ENCODE peak calls at places on chromosome 2, in ten cellular contexts. One of them, this sample, is unnamed.

GRCh38 chr2:127226520-127227263 is 6.6 kb upstream of the CYP27C1 start:
- DNase-seq in mammary epithelial cell: peak
- DNase-seq in H1: no peak
- DNase-seq in nephron progenitor cell: no peak
- DNase-seq in psoas muscle: no peak
- DNase-seq in HCT116: peak
- DNase-seq in tibial nerve: no peak
- DNase-seq in prostate gland: peak
- DNase-seq in RWPE1: peak
- DNase-seq in lung: peak
- DNase-seq in this sample: peak

GRCh38 chr2:121903037-121903689 is 147.7 kb downstream of the TSN start:
- DNase-seq in HCT116: no peak
- DNase-seq in lung: no peak
- DNase-seq in psoas muscle: no peak
- DNase-seq in mammary epithelial cell: no peak
- DNase-seq in tibial nerve: no peak
- DNase-seq in nephron progenitor cell: no peak
- DNase-seq in prostate gland: no peak
- DNase-seq in RWPE1: no peak
- DNase-seq in H1: no peak
- DNase-seq in this sample: no peak

GRCh38 chr2:201930831-201931230 is 102.8 kb upstream of the FZD7 start:
- DNase-seq in RWPE1: no peak
- DNase-seq in lung: no peak
- DNase-seq in nephron progenitor cell: no peak
- DNase-seq in tibial nerve: no peak
- DNase-seq in prostate gland: no peak
- DNase-seq in mammary epithelial cell: no peak
- DNase-seq in psoas muscle: no peak
- DNase-seq in H1: no peak
- DNase-seq in HCT116: no peak
- DNase-seq in this sample: no peak

GRCh38 chr2:31138037-31138962 is at the start of gene GALNT14:
- DNase-seq in nephron progenitor cell: peak
- DNase-seq in H1: peak
- DNase-seq in tibial nerve: no peak
- DNase-seq in mammary epithelial cell: peak
- DNase-seq in HCT116: no peak
- DNase-seq in lung: peak
- DNase-seq in RWPE1: peak
- DNase-seq in prostate gland: peak
- DNase-seq in psoas muscle: peak
- DNase-seq in this sample: peak

GRCh38 chr2:30664761-30665358 is 142.4 kb downstream of the CAPN13 start:
- DNase-seq in tibial nerve: no peak
- DNase-seq in prostate gland: no peak
- DNase-seq in lung: peak
- DNase-seq in psoas muscle: no peak
- DNase-seq in HCT116: peak
- DNase-seq in H1: no peak
- DNase-seq in RWPE1: peak
- DNase-seq in nephron progenitor cell: no peak
- DNase-seq in mammary epithelial cell: peak
- DNase-seq in this sample: peak

GRCh38 chr2:183224933-183225332 is 100.7 kb downstream of the NUP35 start:
- DNase-seq in HCT116: no peak
- DNase-seq in nephron progenitor cell: no peak
- DNase-seq in psoas muscle: no peak
- DNase-seq in RWPE1: no peak
- DNase-seq in prostate gland: no peak
- DNase-seq in tibial nerve: no peak
- DNase-seq in mammary epithelial cell: no peak
- DNase-seq in H1: no peak
- DNase-seq in lung: no peak
- DNase-seq in this sample: no peak

GRCh38 chr2:27891063-27891819 is 712 bp downstream of the BABAM2 start:
- DNase-seq in lung: peak
- DNase-seq in HCT116: peak
- DNase-seq in tibial nerve: peak
- DNase-seq in mammary epithelial cell: peak
- DNase-seq in nephron progenitor cell: peak
- DNase-seq in RWPE1: peak
- DNase-seq in H1: peak
- DNase-seq in prostate gland: peak
- DNase-seq in psoas muscle: peak
- DNase-seq in this sample: peak

GRCh38 chr2:205776139-205776538 is 93.8 kb downstream of the NRP2 start:
- DNase-seq in mammary epithelial cell: no peak
- DNase-seq in psoas muscle: peak
- DNase-seq in RWPE1: no peak
- DNase-seq in H1: peak
- DNase-seq in nephron progenitor cell: peak
- DNase-seq in prostate gland: no peak
- DNase-seq in lung: peak
- DNase-seq in HCT116: peak
- DNase-seq in tibial nerve: no peak
- DNase-seq in this sample: peak

GRCh38 chr2:119431155-119431975 is at the start of gene TMEM37:
- DNase-seq in H1: peak
- DNase-seq in RWPE1: peak
- DNase-seq in psoas muscle: peak
- DNase-seq in HCT116: peak
- DNase-seq in prostate gland: no peak
- DNase-seq in mammary epithelial cell: peak
- DNase-seq in nephron progenitor cell: peak
- DNase-seq in tibial nerve: no peak
- DNase-seq in lung: peak
- DNase-seq in this sample: peak

GRCh38 chr2:46302005-46302696 is 4.9 kb downstream of the EPAS1 start:
- DNase-seq in prostate gland: no peak
- DNase-seq in H1: no peak
- DNase-seq in lung: no peak
- DNase-seq in RWPE1: no peak
- DNase-seq in mammary epithelial cell: no peak
- DNase-seq in tibial nerve: no peak
- DNase-seq in HCT116: no peak
- DNase-seq in nephron progenitor cell: no peak
- DNase-seq in psoas muscle: no peak
- DNase-seq in this sample: no peak

GRCh38 chr2:46299365-46300263 is 2.4 kb downstream of the EPAS1 start:
- DNase-seq in H1: no peak
- DNase-seq in prostate gland: peak
- DNase-seq in lung: peak
- DNase-seq in psoas muscle: peak
- DNase-seq in HCT116: no peak
- DNase-seq in RWPE1: peak
- DNase-seq in mammary epithelial cell: peak
- DNase-seq in nephron progenitor cell: peak
- DNase-seq in tibial nerve: peak
- DNase-seq in this sample: peak

GRCh38 chr2:46298522-46299351 is 1.5 kb downstream of the EPAS1 start:
- DNase-seq in tibial nerve: peak
- DNase-seq in lung: peak
- DNase-seq in RWPE1: peak
- DNase-seq in prostate gland: no peak
- DNase-seq in HCT116: no peak
- DNase-seq in mammary epithelial cell: peak
- DNase-seq in H1: no peak
- DNase-seq in psoas muscle: peak
- DNase-seq in nephron progenitor cell: peak
- DNase-seq in this sample: peak

GRCh38 chr2:46298272-46298521 is 990 bp downstream of the EPAS1 start:
- DNase-seq in lung: no peak
- DNase-seq in prostate gland: no peak
- DNase-seq in tibial nerve: no peak
- DNase-seq in nephron progenitor cell: peak
- DNase-seq in HCT116: no peak
- DNase-seq in psoas muscle: no peak
- DNase-seq in RWPE1: no peak
- DNase-seq in mammary epithelial cell: no peak
- DNase-seq in H1: no peak
- DNase-seq in this sample: no peak

GRCh38 chr2:46300406-46300832 is 3.2 kb downstream of the EPAS1 start:
- DNase-seq in H1: no peak
- DNase-seq in RWPE1: no peak
- DNase-seq in lung: no peak
- DNase-seq in nephron progenitor cell: no peak
- DNase-seq in prostate gland: no peak
- DNase-seq in psoas muscle: no peak
- DNase-seq in mammary epithelial cell: no peak
- DNase-seq in tibial nerve: no peak
- DNase-seq in HCT116: no peak
- DNase-seq in this sample: no peak
- TF ChIP-seq CTCF in H1: no peak
- TF ChIP-seq CTCF in RWPE1: no peak
- TF ChIP-seq CTCF in lung: no peak
- TF ChIP-seq CTCF in nephron progenitor cell: no peak
- TF ChIP-seq CTCF in prostate gland: no peak
- TF ChIP-seq CTCF in psoas muscle: no peak
- TF ChIP-seq CTCF in mammary epithelial cell: no peak
- TF ChIP-seq CTCF in tibial nerve: no peak
- TF ChIP-seq CTCF in HCT116: no peak
- TF ChIP-seq CTCF in this sample: no peak

GRCh38 chr2:107669335-107669734 is 157.4 kb upstream of the RGPD4 start:
- DNase-seq in RWPE1: peak
- DNase-seq in H1: no peak
- DNase-seq in prostate gland: no peak
- DNase-seq in lung: no peak
- DNase-seq in HCT116: no peak
- DNase-seq in nephron progenitor cell: no peak
- DNase-seq in psoas muscle: no peak
- DNase-seq in mammary epithelial cell: no peak
- DNase-seq in tibial nerve: no peak
- DNase-seq in this sample: peak
- TF ChIP-seq CTCF in RWPE1: peak
- TF ChIP-seq CTCF in H1: no peak
- TF ChIP-seq CTCF in prostate gland: no peak
- TF ChIP-seq CTCF in lung: no peak
- TF ChIP-seq CTCF in HCT116: no peak
- TF ChIP-seq CTCF in nephron progenitor cell: peak
- TF ChIP-seq CTCF in psoas muscle: no peak
- TF ChIP-seq CTCF in mammary epithelial cell: peak
- TF ChIP-seq CTCF in tibial nerve: no peak
- TF ChIP-seq CTCF in this sample: peak

DNA sequence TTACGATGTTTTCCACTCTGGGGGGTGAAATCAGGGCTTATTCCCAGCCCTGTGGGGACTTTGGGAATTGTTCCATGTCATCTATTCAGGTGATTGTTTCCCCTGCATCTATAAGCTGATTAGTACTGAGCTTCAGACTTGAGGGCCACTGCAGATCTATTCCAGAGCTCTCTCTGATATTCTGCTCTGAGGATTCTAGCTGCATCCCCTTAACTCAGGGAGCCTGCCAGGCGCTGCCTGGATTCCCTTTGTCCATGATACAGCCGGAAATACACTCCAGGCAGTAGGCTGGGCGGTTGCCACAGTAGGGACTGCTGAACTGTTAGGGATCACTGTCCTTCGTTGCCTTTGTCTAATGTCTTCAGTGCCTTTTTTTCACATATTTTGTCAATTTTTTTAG is 31.3 kb downstream of the PTRHD1 start:
- DNase-seq in prostate gland: no peak
- DNase-seq in RWPE1: no peak
- DNase-seq in tibial nerve: no peak
- DNase-seq in mammary epithelial cell: no peak
- DNase-seq in HCT116: no peak
- DNase-seq in nephron progenitor cell: no peak
- DNase-seq in H1: no peak
- DNase-seq in lung: no peak
- DNase-seq in psoas muscle: no peak
- DNase-seq in this sample: no peak
- TF ChIP-seq CTCF in prostate gland: no peak
- TF ChIP-seq CTCF in RWPE1: no peak
- TF ChIP-seq CTCF in tibial nerve: no peak
- TF ChIP-seq CTCF in mammary epithelial cell: no peak
- TF ChIP-seq CTCF in HCT116: no peak
- TF ChIP-seq CTCF in nephron progenitor cell: no peak
- TF ChIP-seq CTCF in H1: no peak
- TF ChIP-seq CTCF in lung: no peak
- TF ChIP-seq CTCF in psoas muscle: no peak
- TF ChIP-seq CTCF in this sample: no peak

GRCh38 chr2:174180837-174181236 is 67.5 kb downstream of the OLA1 start:
- DNase-seq in H1: no peak
- DNase-seq in HCT116: no peak
- DNase-seq in RWPE1: no peak
- DNase-seq in lung: no peak
- DNase-seq in tibial nerve: no peak
- DNase-seq in prostate gland: no peak
- DNase-seq in mammary epithelial cell: no peak
- DNase-seq in psoas muscle: no peak
- DNase-seq in nephron progenitor cell: no peak
- DNase-seq in this sample: no peak

GRCh38 chr2:174184504-174184903 is 63.8 kb downstream of the OLA1 start:
- DNase-seq in HCT116: no peak
- DNase-seq in tibial nerve: no peak
- DNase-seq in H1: no peak
- DNase-seq in RWPE1: no peak
- DNase-seq in lung: no peak
- DNase-seq in mammary epithelial cell: no peak
- DNase-seq in prostate gland: no peak
- DNase-seq in nephron progenitor cell: no peak
- DNase-seq in psoas muscle: no peak
- DNase-seq in this sample: no peak

GRCh38 chr2:174181368-174181767 is 67.0 kb downstream of the OLA1 start:
- DNase-seq in RWPE1: no peak
- DNase-seq in psoas muscle: no peak
- DNase-seq in H1: no peak
- DNase-seq in HCT116: no peak
- DNase-seq in prostate gland: no peak
- DNase-seq in mammary epithelial cell: no peak
- DNase-seq in lung: no peak
- DNase-seq in tibial nerve: no peak
- DNase-seq in nephron progenitor cell: no peak
- DNase-seq in this sample: no peak

GRCh38 chr2:174183076-174183475 is 65.3 kb downstream of the OLA1 start:
- DNase-seq in tibial nerve: no peak
- DNase-seq in RWPE1: no peak
- DNase-seq in nephron progenitor cell: no peak
- DNase-seq in psoas muscle: no peak
- DNase-seq in HCT116: no peak
- DNase-seq in prostate gland: no peak
- DNase-seq in lung: no peak
- DNase-seq in mammary epithelial cell: no peak
- DNase-seq in H1: no peak
- DNase-seq in this sample: no peak

DNA sequence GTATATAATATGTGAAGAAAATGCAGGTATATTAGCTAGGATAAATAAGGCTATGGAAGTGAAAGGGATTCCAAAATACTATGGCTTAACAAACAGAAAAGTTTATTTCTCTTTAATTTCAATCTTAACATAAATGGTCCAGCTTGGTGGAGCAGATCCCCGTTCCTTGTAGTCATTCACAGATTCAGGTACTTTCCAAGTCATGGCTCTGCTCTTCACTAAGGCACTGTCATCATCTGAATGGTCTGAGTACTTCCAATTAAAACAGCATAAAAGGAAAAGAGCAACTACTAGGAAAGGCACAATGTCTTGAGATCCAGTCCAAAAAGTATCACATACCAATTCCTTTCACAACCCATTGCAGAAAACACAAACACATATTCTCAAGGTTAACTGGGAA is 63.4 kb downstream of the OLA1 start:
- DNase-seq in prostate gland: no peak
- DNase-seq in nephron progenitor cell: no peak
- DNase-seq in H1: no peak
- DNase-seq in HCT116: no peak
- DNase-seq in RWPE1: no peak
- DNase-seq in lung: no peak
- DNase-seq in psoas muscle: no peak
- DNase-seq in mammary epithelial cell: no peak
- DNase-seq in tibial nerve: no peak
- DNase-seq in this sample: no peak
- TF ChIP-seq CTCF in prostate gland: no peak
- TF ChIP-seq CTCF in nephron progenitor cell: no peak
- TF ChIP-seq CTCF in H1: no peak
- TF ChIP-seq CTCF in HCT116: no peak
- TF ChIP-seq CTCF in RWPE1: no peak
- TF ChIP-seq CTCF in lung: no peak
- TF ChIP-seq CTCF in psoas muscle: no peak
- TF ChIP-seq CTCF in mammary epithelial cell: no peak
- TF ChIP-seq CTCF in tibial nerve: no peak
- TF ChIP-seq CTCF in this sample: no peak